ENCODE peak calls at places on chromosomes 11 and 22, in six cellular contexts. R, S, U, V, A and W are unnamed samples. For H3K27me3, the result is how much of the 10 kb centered on the place peaks cover.

GRCh38 chr11:34988294-34989255 is 72.2 kb downstream of the PDHX start:
- DNase-seq in U (peak), A (no peak), R (no peak), V (peak), S (no peak), W (no peak)

GRCh38 chr11:61966673-61967176 is 709 bp downstream of the FTH1 start:
- DNase-seq in R (no peak), U (no peak), A (no peak), S (peak), V (no peak), W (no peak)

GRCh38 chr22:35480143-35480542 is 60.5 kb upstream of the RASD2 start:
- DNase-seq in S (no peak), R (peak), A (peak), V (peak), U (peak), W (no peak)

GRCh38 chr11:99614353-99614752 is 593.6 kb downstream of the CNTN5 start:
- DNase-seq in S (no peak), V (no peak), A (no peak), U (no peak), R (no peak), W (no peak)

GRCh38 chr11:125229006-125229405 is 64.5 kb downstream of the PKNOX2 start:
- DNase-seq in A (no peak), R (no peak), U (no peak), V (no peak), S (no peak), W (no peak)

GRCh38 chr11:47539681-47540039 is 13.3 kb downstream of the CELF1 start:
- DNase-seq in S (no peak), A (no peak), R (no peak), U (no peak), V (no peak), W (no peak)

GRCh38 chr11:75341583-75341982 is 9.9 kb downstream of the ARRB1 start:
- DNase-seq in V (no peak), A (no peak), R (no peak), U (no peak), S (no peak), W (no peak)

GRCh38 chr11:44015624-44016007 is 32.2 kb upstream of the ACCSL start:
- DNase-seq in S (no peak), V (no peak), U (no peak), R (no peak), A (no peak), W (no peak)

GRCh38 chr11:36748856-36749255 is 150.8 kb upstream of the RAG2 start:
- DNase-seq in V (no peak), U (no peak), S (no peak), A (no peak), R (no peak), W (no peak)

GRCh38 chr11:12556788-12557384 is 117.3 kb upstream of the TEAD1 start:
- DNase-seq in R (peak), V (peak), U (peak), A (peak), S (no peak), W (peak)

GRCh38 chr11:47499160-47499559 is 50.2 kb upstream of the RAPSN start:
- DNase-seq in S (no peak), U (no peak), R (no peak), V (no peak), A (no peak), W (no peak)

GRCh38 chr22:41526802-41527799 is 17.2 kb downstream of the POLR3H start:
- DNase-seq in V (no peak), R (peak), A (peak), U (peak), S (peak), W (no peak)

GRCh38 chr11:77512092-77512491 is 38.2 kb upstream of the PAK1 start:
- DNase-seq in S (no peak), A (no peak), V (no peak), R (no peak), U (no peak), W (no peak)

GRCh38 chr11:92329644-92330043 is 105.0 kb downstream of the FAT3 start:
- DNase-seq in R (no peak), A (no peak), U (peak), S (no peak), V (peak), W (peak)

GRCh38 chr11:124662111-124662510 is 11.4 kb downstream of the SIAE start:
- DNase-seq in A (no peak), S (no peak), R (no peak), U (no peak), V (no peak), W (no peak)

GRCh38 chr11:59208956-59209355 is 3.8 kb downstream of the MPEG1 start:
- DNase-seq in V (peak), S (no peak), R (no peak), U (peak), A (no peak), W (peak)

GRCh38 chr11:45405916-45406670 is 120.0 kb upstream of the SYT13 start:
- DNase-seq in A (no peak), V (no peak), U (peak), R (no peak), S (no peak), W (peak)

GRCh38 chr22:38696606-38697005 is 4.1 kb downstream of the JOSD1 start:
- DNase-seq in U (peak), R (no peak), S (no peak), V (peak), A (no peak), W (peak)

GRCh38 chr22:26671317-26672059 is 14.1 kb downstream of the MIAT start:
- DNase-seq in U (no peak), R (peak), A (no peak), V (no peak), S (peak), W (peak)

GRCh38 chr22:42662114-42663021 is 13.2 kb upstream of the CYB5R3 start:
- DNase-seq in U (peak), R (peak), A (peak), V (peak), S (peak), W (peak)

GRCh38 chr22:49183826-49184216 is 643.9 kb downstream of the BRD1 start:
- DNase-seq in S (peak), V (no peak), R (no peak), A (no peak), U (no peak), W (no peak)

GRCh38 chr22:39351689-39352214 is 2.0 kb downstream of the SYNGR1 start:
- DNase-seq in A (no peak), U (peak), V (peak), R (no peak), S (no peak), W (no peak)

GRCh38 chr11:85694385-85694980 is 8.5 kb upstream of the CCDC89 start:
- DNase-seq in A (no peak), V (peak), U (peak), S (no peak), R (no peak), W (peak)

GRCh38 chr11:69037074-69037473 is 11.7 kb upstream of the TPCN2 start:
- DNase-seq in A (no peak), S (peak), V (no peak), R (no peak), U (no peak), W (no peak)

GRCh38 chr22:49198705-49199084 is 629.0 kb downstream of the BRD1 start:
- DNase-seq in A (no peak), V (no peak), U (no peak), S (no peak), R (no peak), W (no peak)

GRCh38 chr11:123164732-123165450 is 30.2 kb downstream of the CLMP start:
- DNase-seq in S (no peak), R (no peak), U (peak), V (no peak), A (no peak), W (no peak)

GRCh38 chr22:46390652-46391301 is 55.3 kb downstream of the TRMU start:
- DNase-seq in V (peak), S (peak), U (peak), R (peak), A (peak), W (peak)
- H3K4me3 ChIP-seq in V (no peak), S (no peak), U (no peak), R (no peak), A (peak), W (no peak)

GRCh38 chr11:134819026-134819425 is 407.0 kb upstream of the B3GAT1 start:
- DNase-seq in A (no peak), V (no peak), R (no peak), S (no peak), U (no peak), W (no peak)
- TF ChIP-seq CTCF in A (peak), V (no peak), R (no peak), S (no peak), U (no peak), W (no peak)

GRCh38 chr22:22450343-22450839 is 58.2 kb downstream of the ZNF280B start:
- DNase-seq in S (no peak), V (no peak), R (peak), U (no peak), A (no peak), W (no peak)

GRCh38 chr22:22446527-22446926 is 62.0 kb downstream of the ZNF280B start:
- DNase-seq in R (no peak), V (peak), U (no peak), A (no peak), S (no peak), W (no peak)

GRCh38 chr22:22452996-22453686 is 55.4 kb downstream of the ZNF280B start:
- DNase-seq in V (no peak), U (no peak), A (no peak), S (no peak), R (no peak), W (no peak)

GRCh38 chr22:22452211-22452610 is 56.3 kb downstream of the ZNF280B start:
- DNase-seq in R (no peak), V (no peak), U (no peak), S (no peak), A (no peak), W (no peak)

GRCh38 chr22:22449819-22450218 is 58.7 kb downstream of the ZNF280B start:
- DNase-seq in V (no peak), U (no peak), S (no peak), R (no peak), A (no peak), W (no peak)
- H3K27me3 ChIP-seq in V (under half), U (under half), S (under half), R (under half), A (half or more), W (under half)

GRCh38 chr22:30198152-30198845 is 48.3 kb downstream of the LIF start:
- DNase-seq in U (peak), A (no peak), V (no peak), S (no peak), R (no peak), W (no peak)

GRCh38 chr22:30197389-30197788 is 49.2 kb downstream of the LIF start:
- DNase-seq in A (no peak), V (no peak), S (no peak), R (no peak), U (peak), W (no peak)

GRCh38 chr22:30195245-30196140 is 51.1 kb downstream of the LIF start:
- DNase-seq in R (no peak), V (no peak), S (no peak), A (no peak), U (peak), W (peak)

GRCh38 chr22:30196867-30197336 is 49.7 kb downstream of the LIF start:
- DNase-seq in R (no peak), U (no peak), V (no peak), A (no peak), S (no peak), W (no peak)

GRCh38 chr22:30196141-30196866 is 50.3 kb downstream of the LIF start:
- DNase-seq in A (peak), V (peak), U (peak), S (peak), R (peak), W (peak)
- H3K4me3 ChIP-seq in A (peak), V (peak), U (no peak), S (no peak), R (no peak), W (no peak)

GRCh38 chr11:1879342-1879940 is 12.3 kb downstream of the PRR33 start:
- DNase-seq in S (peak), V (no peak), R (no peak), A (peak), U (no peak), W (no peak)
- TF ChIP-seq CTCF in S (no peak), V (no peak), R (no peak), A (no peak), U (no peak), W (no peak)

DNA sequence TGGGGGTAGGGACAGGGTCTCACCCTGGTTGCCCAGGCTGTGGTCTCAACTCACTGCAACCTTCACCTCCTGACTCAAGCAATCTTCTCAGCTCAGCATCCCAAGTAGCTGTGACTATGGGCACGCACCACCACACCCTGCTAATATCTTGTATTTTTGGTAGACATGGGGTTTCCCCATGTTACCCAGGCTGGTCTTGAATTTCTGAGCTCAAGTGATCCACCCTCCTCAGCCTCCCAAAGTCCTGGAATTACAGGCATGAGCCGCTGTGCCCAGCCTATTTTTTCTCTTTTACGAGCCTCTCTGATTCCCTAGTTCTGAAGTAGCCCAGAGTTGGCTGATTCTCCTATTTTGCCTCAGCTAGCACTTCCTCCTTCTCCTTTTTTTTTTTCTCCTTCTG is 83.6 kb downstream of the ZNF280B start:
- DNase-seq in V (no peak), R (no peak), A (no peak), U (no peak), S (no peak), W (no peak)
- H3K27me3 ChIP-seq in V (under half), R (under half), A (half or more), U (under half), S (under half), W (under half)